ENCODE peak calls at places on chromosomes 1 and 21, in five cellular contexts. One of them, this sample, is unnamed.

GRCh38 chr1:89873757-89874156 is 52.9 kb downstream of the LRRC8D start:
- DNase-seq in GM12878: no peak
- DNase-seq in K562: no peak
- DNase-seq in H1: no peak
- DNase-seq in A549: peak
- DNase-seq in this sample: no peak

GRCh38 chr1:39570477-39571177 is 6.0 kb downstream of the PABPC4 start:
- DNase-seq in GM12878: no peak
- DNase-seq in K562: no peak
- DNase-seq in H1: no peak
- DNase-seq in A549: no peak
- DNase-seq in this sample: no peak

GRCh38 chr1:19884312-19884711 is 2.1 kb downstream of the OTUD3 start:
- DNase-seq in GM12878: no peak
- DNase-seq in K562: no peak
- DNase-seq in H1: no peak
- DNase-seq in A549: no peak
- DNase-seq in this sample: no peak

GRCh38 chr1:74811421-74812179 is 78.6 kb downstream of the TYW3 start:
- DNase-seq in GM12878: no peak
- DNase-seq in K562: no peak
- DNase-seq in H1: no peak
- DNase-seq in A549: no peak
- DNase-seq in this sample: no peak

GRCh38 chr21:38716942-38717341 is 88.8 kb upstream of the ETS2 start:
- DNase-seq in GM12878: no peak
- DNase-seq in K562: no peak
- DNase-seq in H1: no peak
- DNase-seq in A549: no peak
- DNase-seq in this sample: no peak

GRCh38 chr1:204084247-204084772 is 11.4 kb downstream of the SOX13 start:
- DNase-seq in GM12878: no peak
- DNase-seq in K562: no peak
- DNase-seq in H1: peak
- DNase-seq in A549: no peak
- DNase-seq in this sample: peak

GRCh38 chr1:199490804-199491527 is 536.5 kb upstream of the NR5A2 start:
- DNase-seq in GM12878: no peak
- DNase-seq in K562: no peak
- DNase-seq in H1: no peak
- DNase-seq in A549: no peak
- DNase-seq in this sample: no peak

GRCh38 chr1:155455588-155456195 is 106.9 kb downstream of the ASH1L start:
- DNase-seq in GM12878: no peak
- DNase-seq in K562: no peak
- DNase-seq in H1: no peak
- DNase-seq in A549: no peak
- DNase-seq in this sample: no peak

GRCh38 chr1:186722711-186723309 is 42.6 kb upstream of the PTGS2 start:
- DNase-seq in GM12878: no peak
- DNase-seq in K562: peak
- DNase-seq in H1: no peak
- DNase-seq in A549: peak
- DNase-seq in this sample: peak

GRCh38 chr1:38274974-38275373 is 228.4 kb upstream of the POU3F1 start:
- DNase-seq in GM12878: no peak
- DNase-seq in K562: no peak
- DNase-seq in H1: no peak
- DNase-seq in A549: no peak
- DNase-seq in this sample: no peak

GRCh38 chr21:45819478-45820170 is 161.9 kb upstream of the COL6A1 start:
- DNase-seq in GM12878: no peak
- DNase-seq in K562: no peak
- DNase-seq in H1: no peak
- DNase-seq in A549: no peak
- DNase-seq in this sample: no peak

GRCh38 chr1:207050428-207050767 is 610 bp downstream of the YOD1 start:
- DNase-seq in GM12878: no peak
- DNase-seq in K562: no peak
- DNase-seq in H1: no peak
- DNase-seq in A549: no peak
- DNase-seq in this sample: no peak
- TF ChIP-seq CEBPB in GM12878: no peak
- TF ChIP-seq CEBPB in K562: no peak
- TF ChIP-seq CEBPB in H1: no peak
- TF ChIP-seq CEBPB in A549: no peak
- TF ChIP-seq CEBPB in this sample: no peak

DNA sequence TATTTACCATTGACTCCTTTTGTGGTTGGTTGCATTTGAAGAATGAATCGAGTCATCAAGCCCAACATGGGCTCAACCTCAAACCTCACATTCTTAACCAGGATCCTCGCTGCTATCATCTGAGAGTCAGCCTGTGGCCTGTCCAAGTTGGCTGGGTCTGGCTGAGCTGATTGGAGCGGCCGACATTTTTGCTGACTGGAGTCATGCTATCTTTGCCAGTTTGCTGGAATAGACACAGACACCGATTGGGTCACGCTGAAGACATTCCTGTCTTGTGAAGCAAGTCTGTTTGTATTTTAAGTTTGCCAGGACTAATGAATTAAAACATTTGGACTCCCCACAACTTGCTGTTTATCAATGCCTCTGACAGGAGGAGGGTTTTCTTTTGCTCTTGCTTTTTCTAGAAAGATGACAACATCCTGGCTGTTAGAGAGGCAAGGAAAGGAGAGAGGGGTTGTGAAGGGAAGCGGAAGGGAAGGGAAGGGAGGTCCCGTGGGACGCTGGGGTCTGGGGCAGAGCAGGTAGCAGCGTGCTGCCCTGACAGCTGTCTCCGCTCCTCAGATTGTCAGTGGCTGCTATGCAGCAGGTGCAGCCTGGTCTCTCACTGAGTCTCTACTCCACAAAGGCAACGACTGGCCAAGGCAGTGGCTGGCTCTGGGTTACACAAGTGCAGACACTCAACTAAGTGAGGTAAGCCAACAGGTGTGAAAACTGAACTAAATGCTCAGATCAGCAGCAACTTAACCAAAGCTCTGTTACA is at the start of gene MAP3K7CL:
- DNase-seq in GM12878: no peak
- DNase-seq in K562: no peak
- DNase-seq in H1: no peak
- DNase-seq in A549: no peak
- DNase-seq in this sample: no peak
- TF ChIP-seq EP300 in GM12878: no peak
- TF ChIP-seq EP300 in K562: no peak
- TF ChIP-seq EP300 in H1: no peak
- TF ChIP-seq EP300 in A549: no peak
- TF ChIP-seq EP300 in this sample: no peak

GRCh38 chr1:29713857-29714256 is 477.5 kb downstream of the PTPRU start:
- DNase-seq in GM12878: no peak
- DNase-seq in K562: no peak
- DNase-seq in H1: no peak
- DNase-seq in A549: peak
- DNase-seq in this sample: no peak
- TF ChIP-seq CEBPB in GM12878: no peak
- TF ChIP-seq CEBPB in K562: no peak
- TF ChIP-seq CEBPB in H1: no peak
- TF ChIP-seq CEBPB in A549: no peak
- TF ChIP-seq CEBPB in this sample: no peak

GRCh38 chr1:84795213-84795612 is 97.8 kb downstream of the LPAR3 start:
- DNase-seq in GM12878: no peak
- DNase-seq in K562: no peak
- DNase-seq in H1: no peak
- DNase-seq in A549: no peak
- DNase-seq in this sample: no peak
- TF ChIP-seq EP300 in GM12878: no peak
- TF ChIP-seq EP300 in K562: no peak
- TF ChIP-seq EP300 in H1: no peak
- TF ChIP-seq EP300 in A549: no peak
- TF ChIP-seq EP300 in this sample: no peak

GRCh38 chr1:54947540-54947939 is 32.9 kb upstream of the TMEM61 start:
- DNase-seq in GM12878: no peak
- DNase-seq in K562: no peak
- DNase-seq in H1: no peak
- DNase-seq in A549: no peak
- DNase-seq in this sample: no peak

GRCh38 chr1:54942976-54943375 is 37.5 kb upstream of the TMEM61 start:
- DNase-seq in GM12878: no peak
- DNase-seq in K562: no peak
- DNase-seq in H1: no peak
- DNase-seq in A549: no peak
- DNase-seq in this sample: no peak

GRCh38 chr1:54944610-54945392 is 35.6 kb upstream of the TMEM61 start:
- DNase-seq in GM12878: peak
- DNase-seq in K562: peak
- DNase-seq in H1: peak
- DNase-seq in A549: peak
- DNase-seq in this sample: peak

GRCh38 chr1:54949971-54950360 is 30.5 kb upstream of the TMEM61 start:
- DNase-seq in GM12878: no peak
- DNase-seq in K562: no peak
- DNase-seq in H1: no peak
- DNase-seq in A549: no peak
- DNase-seq in this sample: no peak

GRCh38 chr1:54945393-54945936 is 35.0 kb upstream of the TMEM61 start:
- DNase-seq in GM12878: no peak
- DNase-seq in K562: no peak
- DNase-seq in H1: no peak
- DNase-seq in A549: peak
- DNase-seq in this sample: no peak
- TF ChIP-seq CEBPB in GM12878: no peak
- TF ChIP-seq CEBPB in K562: no peak
- TF ChIP-seq CEBPB in H1: no peak
- TF ChIP-seq CEBPB in A549: no peak
- TF ChIP-seq CEBPB in this sample: no peak

GRCh38 chr1:159000627-159001026 is 9.1 kb upstream of the IFI16 start:
- DNase-seq in GM12878: no peak
- DNase-seq in K562: no peak
- DNase-seq in H1: no peak
- DNase-seq in A549: peak
- DNase-seq in this sample: no peak
- TF ChIP-seq EP300 in GM12878: no peak
- TF ChIP-seq EP300 in K562: no peak
- TF ChIP-seq EP300 in H1: no peak
- TF ChIP-seq EP300 in A549: no peak
- TF ChIP-seq EP300 in this sample: no peak

GRCh38 chr1:198072177-198072576 is 84.6 kb upstream of the NEK7 start:
- DNase-seq in GM12878: no peak
- DNase-seq in K562: no peak
- DNase-seq in H1: no peak
- DNase-seq in A549: no peak
- DNase-seq in this sample: no peak
- TF ChIP-seq CEBPB in GM12878: no peak
- TF ChIP-seq CEBPB in K562: no peak
- TF ChIP-seq CEBPB in H1: no peak
- TF ChIP-seq CEBPB in A549: no peak
- TF ChIP-seq CEBPB in this sample: no peak

DNA sequence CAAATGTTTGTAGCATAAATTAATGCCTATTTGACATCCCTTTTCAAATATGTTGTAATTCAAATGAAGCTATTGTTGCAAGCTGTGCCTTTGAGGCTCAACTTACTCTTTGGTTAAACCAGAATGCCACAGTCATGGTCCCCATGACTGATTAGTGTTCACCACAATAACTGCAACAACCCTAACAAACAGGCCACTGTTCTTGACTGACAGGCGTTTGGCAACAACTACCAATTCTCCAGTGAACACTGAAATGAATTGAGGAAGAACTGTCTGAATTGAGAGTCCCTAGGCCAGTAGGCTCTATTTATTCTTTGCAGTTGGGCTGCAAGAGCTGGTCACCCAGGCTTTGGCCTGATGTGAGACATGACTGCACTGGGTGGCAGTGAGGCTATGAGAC is 6.6 kb upstream of the TMEM167B start:
- DNase-seq in GM12878: no peak
- DNase-seq in K562: no peak
- DNase-seq in H1: no peak
- DNase-seq in A549: no peak
- DNase-seq in this sample: peak
- TF ChIP-seq EP300 in GM12878: no peak
- TF ChIP-seq EP300 in K562: no peak
- TF ChIP-seq EP300 in H1: no peak
- TF ChIP-seq EP300 in A549: no peak
- TF ChIP-seq EP300 in this sample: no peak

This sample was measured in HepG2.